ENCODE peak calls at places on chromosome 18, in nine cellular contexts. B is gastrocnemius medialis; E is fibroblast of the conjunctiva; W is NB4; A is HEK293T; P is frontal cortex; M is activated naive CD4-positive, alpha-beta T cell treated with anti-CD3 and anti-CD28 coated beads, Interleukin-2, amount 50 U/mL, for 16 hours; D is osteocyte; L is A549. T is an unnamed sample.

GRCh38 chr18:75658330-75658729 is 230.8 kb upstream of the SMIM21 start:
- DNase-seq in M (no peak), D (no peak), A (no peak), B (no peak), W (no peak), L (no peak), P (no peak), E (no peak), T (no peak)

GRCh38 chr18:39872566-39872965 is 2082.5 kb upstream of the PIK3C3 start:
- DNase-seq in L (no peak), W (no peak), M (no peak), A (no peak), B (no peak), P (no peak), E (no peak), D (no peak), T (no peak)

GRCh38 chr18:45282101-45282812 is 333.0 kb upstream of the SLC14A2 start:
- DNase-seq in P (no peak), D (no peak), M (no peak), W (peak), A (peak), L (peak), E (no peak), B (no peak), T (no peak)

GRCh38 chr18:30920757-30921156 is 121.8 kb downstream of the DSC3 start:
- DNase-seq in A (no peak), M (no peak), E (no peak), L (no peak), P (no peak), D (no peak), W (no peak), B (no peak), T (no peak)

GRCh38 chr18:36372902-36373301 is 75.4 kb downstream of the FHOD3 start:
- DNase-seq in A (no peak), E (no peak), M (no peak), B (peak), D (no peak), W (peak), P (no peak), L (no peak), T (no peak)

GRCh38 chr18:50151876-50152275 is 43.1 kb downstream of the MYO5B start:
- DNase-seq in L (no peak), W (no peak), E (peak), P (no peak), D (no peak), M (no peak), A (no peak), B (no peak), T (no peak)

GRCh38 chr18:41144444-41144843 is 810.6 kb upstream of the PIK3C3 start:
- DNase-seq in A (no peak), M (no peak), W (no peak), L (no peak), E (peak), B (no peak), D (no peak), P (no peak), T (no peak)

GRCh38 chr18:77433076-77433475 is 183.4 kb downstream of the GALR1 start:
- DNase-seq in B (no peak), E (no peak), P (no peak), L (no peak), A (no peak), W (no peak), D (no peak), M (no peak), T (no peak)

GRCh38 chr18:13492314-13492713 is 234.0 kb downstream of the FAM210A start:
- DNase-seq in B (no peak), L (no peak), D (no peak), P (no peak), E (no peak), W (no peak), A (no peak), M (no peak), T (no peak)

GRCh38 chr18:12766986-12767433 is 64.2 kb downstream of the PSMG2 start:
- DNase-seq in M (no peak), P (no peak), E (no peak), W (no peak), A (no peak), D (no peak), L (peak), B (no peak), T (peak)

GRCh38 chr18:42157878-42158277 is 202.8 kb downstream of the PIK3C3 start:
- DNase-seq in A (no peak), L (no peak), D (no peak), P (no peak), E (no peak), B (no peak), M (no peak), W (no peak), T (no peak)

GRCh38 chr18:57214976-57215375 is 68.1 kb downstream of the BOD1L2 start:
- DNase-seq in M (no peak), D (no peak), B (no peak), P (no peak), A (no peak), W (no peak), L (no peak), E (no peak), T (no peak)